ENCODE peak calls at places on chromosomes 11 and 22, in six cellular contexts. B is left ventricle myocardium inferior, W is AG10803, E is skeletal muscle cell, Y is psoas muscle, Q is A673. A is an unnamed sample.
A peak's percentile ranks its signal among the peaks of the same experiment; 100 is the strongest.

GRCh38 chr22:47963660-47964059 is 1201.2 kb downstream of the TBC1D22A start:
- DNase-seq in W (no peak), Q (no peak), E (no peak), Y (no peak), B (no peak), A (no peak)

GRCh38 chr11:22304337-22304961 is 33.7 kb upstream of the SLC17A6 start:
- DNase-seq in B (no peak), Q (peak; percentile 52), E (no peak), Y (no peak), W (peak; percentile 48), A (peak; percentile 49)

GRCh38 chr22:46444390-46444854 is 93.0 kb downstream of the CELSR1 start:
- DNase-seq in B (no peak), W (no peak), Y (no peak), E (no peak), Q (no peak), A (no peak)

GRCh38 chr11:47991266-47991830 is 11.0 kb downstream of the PTPRJ start:
- DNase-seq in Y (peak; percentile 69), E (no peak), B (no peak), Q (no peak), W (no peak), A (no peak)

GRCh38 chr11:65013692-65014145 is 241 bp upstream of the ARL2 start:
- DNase-seq in W (peak; percentile 84), Y (peak; percentile 96), B (peak; percentile 95), E (peak; percentile 61), Q (peak; percentile 97), A (peak; percentile 87)

GRCh38 chr11:131626761-131627160 is 256.3 kb downstream of the NTM start:
- DNase-seq in Y (no peak), Q (no peak), B (no peak), W (no peak), E (no peak), A (no peak)

GRCh38 chr11:91396243-91397133 is 828.1 kb upstream of the FAT3 start:
- DNase-seq in W (no peak), Q (no peak), Y (no peak), B (no peak), E (peak; percentile 4), A (no peak)

GRCh38 chr22:27107824-27108223 is 450.4 kb downstream of the MIAT start:
- DNase-seq in Q (peak; percentile 46), W (peak; percentile 96), B (peak; percentile 53), E (peak; percentile 82), Y (peak; percentile 72), A (peak; percentile 95)

GRCh38 chr22:25510926-25511325 is 53.5 kb upstream of the GRK3 start:
- DNase-seq in Q (no peak), W (no peak), Y (no peak), B (no peak), E (no peak), A (no peak)

GRCh38 chr11:78420255-78420764 is 2.7 kb upstream of the GAB2 start:
- DNase-seq in W (peak; percentile 85), Y (peak; percentile 72), Q (peak; percentile 99), B (peak; percentile 75), E (peak; percentile 53), A (peak; percentile 98)

GRCh38 chr11:100866453-100866852 is 179.4 kb downstream of the ARHGAP42 start:
- DNase-seq in Q (no peak), W (no peak), Y (no peak), B (no peak), E (no peak), A (no peak)

GRCh38 chr22:45717787-45718186 is 46.2 kb downstream of the ATXN10 start:
- DNase-seq in W (peak; percentile 80), E (no peak), B (no peak), Y (no peak), Q (no peak), A (peak; percentile 27)

GRCh38 chr11:96389604-96390402 is at the start of the genes CCDC82 and JRKL:
- DNase-seq in E (peak; percentile 87), W (peak; percentile 92), B (peak; percentile 97), Q (peak; percentile 99), Y (peak; percentile 98), A (peak; percentile 88)

GRCh38 chr11:118304227-118304808 is at the start of gene CD3E:
- DNase-seq in B (no peak), Y (no peak), E (no peak), W (no peak), Q (no peak), A (no peak)

GRCh38 chr11:2092956-2093412 is 46.2 kb downstream of the IGF2 start:
- DNase-seq in W (peak; percentile 79), Q (no peak), E (peak; percentile 43), B (peak; percentile 86), Y (peak; percentile 97), A (peak; percentile 33)

GRCh38 chr22:29625090-29625825 is 21.8 kb downstream of the NF2 start:
- DNase-seq in Y (peak; percentile 65), Q (peak; percentile 76), W (peak; percentile 93), B (no peak), E (no peak), A (no peak)

GRCh38 chr22:41833369-41834004 is 582 bp downstream of the SREBF2 start:
- DNase-seq in Q (peak; percentile 49), Y (peak; percentile 73), E (no peak), W (peak; percentile 25), B (peak; percentile 30), A (peak; percentile 22)

GRCh38 chr22:45600791-45601730 is 70.6 kb upstream of the ATXN10 start:
- DNase-seq in W (peak; percentile 59), E (peak; percentile 66), Q (peak; percentile 22), Y (no peak), B (no peak), A (peak; percentile 72)

GRCh38 chr11:58775066-58775708 is 43.4 kb upstream of the GLYAT start:
- DNase-seq in B (no peak), Y (no peak), W (no peak), Q (no peak), E (no peak), A (no peak)

DNA sequence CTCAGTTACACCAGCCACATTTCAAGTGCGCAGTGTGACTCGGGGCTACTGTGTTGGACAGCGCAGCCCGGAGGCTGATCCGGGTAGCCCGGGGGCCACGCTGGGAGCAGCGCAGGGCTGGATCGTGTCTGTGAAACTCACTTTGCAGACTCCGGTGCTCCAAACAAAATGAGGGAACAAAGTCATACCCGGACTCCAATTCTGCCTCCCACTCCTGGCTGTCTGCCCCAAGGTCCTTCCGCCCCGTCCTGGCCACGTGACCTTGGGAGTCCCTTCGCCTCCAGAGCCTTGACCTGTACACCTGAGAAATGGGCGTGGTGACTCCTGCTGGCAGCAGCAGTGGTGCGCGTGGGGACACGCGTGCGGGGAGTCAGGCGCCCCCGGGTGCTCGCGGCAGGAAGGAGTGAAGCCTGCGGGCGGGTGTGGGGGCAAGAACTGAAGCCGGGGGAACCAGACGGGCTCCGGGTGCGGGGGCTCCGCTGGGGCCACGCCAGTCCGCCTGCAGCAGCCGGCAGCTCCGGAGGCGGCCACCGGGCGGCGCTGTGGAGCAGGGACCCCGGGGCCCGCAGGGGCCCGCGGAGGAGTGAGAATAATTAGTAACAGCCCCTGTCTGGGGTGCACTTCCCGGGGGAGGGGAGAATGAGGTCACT is 42.4 kb downstream of the KCNJ4 start:
- DNase-seq in Q (no peak), Y (peak; percentile 50), E (no peak), W (no peak), B (no peak), A (no peak)
- H3K4me3 ChIP-seq in Q (peak overlapping the region; percentile 31), Y (peak overlapping the region; percentile 50), E (no peak overlapping the region), W (no peak overlapping the region), B (peak overlapping the region; percentile 58), A (peak overlapping the region; percentile 28)

GRCh38 chr11:12429155-12429554 is 51.8 kb downstream of the PARVA start:
- DNase-seq in B (no peak), W (no peak), Q (no peak), Y (no peak), E (no peak), A (no peak)

GRCh38 chr11:12432507-12432906 is 55.1 kb downstream of the PARVA start:
- DNase-seq in B (no peak), Q (no peak), W (no peak), E (no peak), Y (no peak), A (no peak)

GRCh38 chr11:12433571-12434061 is 56.2 kb downstream of the PARVA start:
- DNase-seq in Y (no peak), Q (no peak), B (no peak), W (peak; percentile 95), E (peak; percentile 73), A (peak; percentile 91)

GRCh38 chr11:12430912-12431311 is 53.5 kb downstream of the PARVA start:
- DNase-seq in B (no peak), W (peak; percentile 89), Y (peak; percentile 67), Q (no peak), E (peak; percentile 87), A (peak; percentile 96)

GRCh38 chr11:12430351-12430750 is 53.0 kb downstream of the PARVA start:
- DNase-seq in B (no peak), Y (no peak), W (peak; percentile 56), E (peak; percentile 55), Q (no peak), A (peak; percentile 65)
- H3K4me3 ChIP-seq in B (peak overlapping the region; percentile 2), Y (no peak overlapping the region), W (no peak overlapping the region), E (no peak overlapping the region), Q (no peak overlapping the region), A (no peak overlapping the region)

DNA sequence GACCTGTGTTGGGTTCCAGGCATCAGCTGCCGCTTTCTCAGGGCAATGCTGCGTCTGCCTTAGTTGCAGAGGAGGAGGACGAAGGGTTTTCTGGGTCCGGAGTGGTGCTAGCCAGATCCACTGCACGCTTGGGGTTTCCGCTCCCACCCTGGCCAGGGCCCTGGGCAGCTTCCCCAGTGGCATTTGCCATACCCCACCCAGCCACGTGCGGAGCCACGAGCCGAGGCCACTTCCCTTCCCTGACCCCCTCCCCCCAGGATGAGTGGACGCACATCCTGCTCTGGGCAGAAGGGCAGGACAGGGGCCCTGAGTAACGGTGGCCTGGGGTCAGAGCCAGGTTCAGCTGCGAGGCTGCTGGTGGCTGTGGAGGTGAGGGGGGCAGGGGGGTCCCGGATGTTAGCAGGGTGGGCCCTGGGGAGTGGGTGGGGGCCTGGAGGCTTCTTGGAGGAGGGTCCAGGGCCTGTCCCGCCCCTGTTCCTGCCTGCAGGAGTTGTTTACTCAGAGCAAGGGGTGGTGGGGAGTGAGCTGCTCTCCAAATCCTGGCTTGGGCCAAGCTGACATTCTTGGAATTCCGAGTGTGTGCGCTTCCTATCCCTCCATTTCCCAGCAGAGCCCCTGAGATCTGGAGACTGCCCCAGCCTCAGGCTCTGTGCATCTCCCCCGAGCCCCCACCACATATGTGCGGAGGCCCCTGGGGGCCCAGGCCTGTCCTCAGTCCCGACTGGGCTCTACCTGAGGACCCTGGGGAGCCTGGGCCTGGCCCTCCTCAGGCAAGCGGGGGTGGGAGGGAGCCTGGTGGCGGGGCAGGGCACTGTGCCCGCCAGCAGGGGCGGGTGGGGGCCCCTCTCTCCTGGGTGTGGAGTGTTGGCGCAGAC is 1.4 kb downstream of the TSPAN4 start:
- DNase-seq in W (peak; percentile 98), B (peak; percentile 92), Q (peak; percentile 68), Y (peak; percentile 96), E (peak; percentile 82), A (peak; percentile 99)
- H3K4me3 ChIP-seq in W (peak overlapping the region; percentile 94), B (peak overlapping the region; percentile 97), Q (peak overlapping the region; percentile 99), Y (peak overlapping the region; percentile 93), E (peak overlapping the region; percentile 96), A (peak overlapping the region; percentile 95)

DNA sequence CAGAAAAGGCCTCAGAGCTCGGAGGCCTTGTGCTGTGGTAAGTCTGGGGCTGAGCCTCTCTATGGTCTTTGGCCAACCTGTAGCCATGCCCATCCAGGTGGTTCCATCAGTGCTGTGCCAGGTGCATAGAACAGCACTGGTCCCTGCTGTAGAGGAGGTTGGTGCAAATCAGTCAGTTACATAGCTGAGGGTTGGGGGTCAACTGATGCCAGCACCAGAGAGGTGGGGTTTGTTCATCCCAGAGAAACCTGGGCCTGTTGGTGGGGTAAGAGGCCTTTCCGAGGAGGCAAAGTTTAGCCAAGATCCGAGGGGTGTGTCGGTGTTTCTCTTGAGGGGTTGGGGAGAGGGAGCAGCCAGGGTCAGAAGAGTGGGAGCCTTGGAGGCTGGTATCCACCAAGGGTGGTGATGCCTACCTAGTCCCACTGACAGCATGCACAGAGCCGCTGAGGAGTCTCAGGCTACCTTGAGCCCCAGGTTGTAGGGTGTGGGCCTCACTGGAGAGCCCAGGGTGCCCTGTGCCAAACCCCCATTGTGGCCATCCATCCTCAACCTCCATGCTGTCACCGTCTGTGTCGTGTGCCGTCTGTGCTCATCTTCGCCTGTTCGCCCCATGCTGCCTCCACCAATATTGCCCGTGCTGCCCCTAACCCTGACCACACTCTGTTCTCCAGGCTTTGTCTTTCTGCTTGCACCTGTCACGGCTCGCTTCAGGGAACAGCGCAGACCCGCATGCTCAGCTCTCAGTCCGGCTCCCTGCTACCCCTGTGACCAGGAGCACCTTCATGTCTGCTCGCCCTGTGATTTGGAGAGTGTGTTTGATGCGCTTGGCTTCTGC is 78.7 kb upstream of the SUSD2 start:
- DNase-seq in Y (no peak), Q (no peak), E (no peak), W (no peak), B (no peak), A (no peak)
- H3K4me3 ChIP-seq in Y (no peak overlapping the region), Q (no peak overlapping the region), E (no peak overlapping the region), W (no peak overlapping the region), B (no peak overlapping the region), A (no peak overlapping the region)